ENCODE peak calls at places on chromosome 3, in eight cellular contexts. One of them, this sample, is unnamed.
A peak's percentile ranks its signal among the peaks of the same experiment; 100 is the strongest.

GRCh38 chr3:140180603-140181002 is 245.6 kb downstream of the CLSTN2 start:
- DNase-seq in anterior cingulate cortex: no peak
- DNase-seq in NCI-H1436: peak; percentile 63
- DNase-seq in T-helper 9 cell: no peak
- DNase-seq in COR-L47: peak; percentile 78
- DNase-seq in H7: no peak
- DNase-seq in nucleus accumbens: no peak
- DNase-seq in amniotic stem cell: no peak
- DNase-seq in this sample: no peak

GRCh38 chr3:44026224-44026865 is 215.3 kb upstream of the TOPAZ1 start:
- DNase-seq in anterior cingulate cortex: no peak
- DNase-seq in NCI-H1436: no peak
- DNase-seq in T-helper 9 cell: no peak
- DNase-seq in COR-L47: no peak
- DNase-seq in H7: no peak
- DNase-seq in nucleus accumbens: no peak
- DNase-seq in amniotic stem cell: no peak
- DNase-seq in this sample: no peak

GRCh38 chr3:13715961-13716360 is 163.9 kb downstream of the WNT7A start:
- DNase-seq in anterior cingulate cortex: no peak
- DNase-seq in NCI-H1436: no peak
- DNase-seq in T-helper 9 cell: no peak
- DNase-seq in COR-L47: no peak
- DNase-seq in H7: no peak
- DNase-seq in nucleus accumbens: no peak
- DNase-seq in amniotic stem cell: no peak
- DNase-seq in this sample: no peak

GRCh38 chr3:152241142-152242067 is 27.3 kb upstream of the MBNL1 start:
- DNase-seq in anterior cingulate cortex: no peak
- DNase-seq in NCI-H1436: no peak
- DNase-seq in T-helper 9 cell: no peak
- DNase-seq in COR-L47: no peak
- DNase-seq in H7: no peak
- DNase-seq in nucleus accumbens: no peak
- DNase-seq in amniotic stem cell: no peak
- DNase-seq in this sample: no peak

GRCh38 chr3:69174435-69174834 is 52.0 kb upstream of the LMOD3 start:
- DNase-seq in anterior cingulate cortex: no peak
- DNase-seq in NCI-H1436: no peak
- DNase-seq in T-helper 9 cell: no peak
- DNase-seq in COR-L47: no peak
- DNase-seq in H7: no peak
- DNase-seq in nucleus accumbens: no peak
- DNase-seq in amniotic stem cell: no peak
- DNase-seq in this sample: no peak

GRCh38 chr3:61855211-61855610 is 293.8 kb downstream of the PTPRG start:
- DNase-seq in anterior cingulate cortex: no peak
- DNase-seq in NCI-H1436: no peak
- DNase-seq in T-helper 9 cell: no peak
- DNase-seq in COR-L47: no peak
- DNase-seq in H7: no peak
- DNase-seq in nucleus accumbens: no peak
- DNase-seq in amniotic stem cell: no peak
- DNase-seq in this sample: no peak

GRCh38 chr3:100516843-100517242 is 24.4 kb downstream of the TMEM45A start:
- DNase-seq in anterior cingulate cortex: no peak
- DNase-seq in NCI-H1436: no peak
- DNase-seq in T-helper 9 cell: no peak
- DNase-seq in COR-L47: no peak
- DNase-seq in H7: no peak
- DNase-seq in nucleus accumbens: no peak
- DNase-seq in amniotic stem cell: no peak
- DNase-seq in this sample: no peak

GRCh38 chr3:51386852-51387229 is 1.8 kb downstream of the MANF start:
- DNase-seq in anterior cingulate cortex: no peak
- DNase-seq in NCI-H1436: no peak
- DNase-seq in T-helper 9 cell: no peak
- DNase-seq in COR-L47: no peak
- DNase-seq in H7: no peak
- DNase-seq in nucleus accumbens: no peak
- DNase-seq in amniotic stem cell: no peak
- DNase-seq in this sample: no peak

GRCh38 chr3:22156868-22157267 is 405.9 kb upstream of the ZNF385D start:
- DNase-seq in anterior cingulate cortex: no peak
- DNase-seq in NCI-H1436: no peak
- DNase-seq in T-helper 9 cell: no peak
- DNase-seq in COR-L47: no peak
- DNase-seq in H7: peak; percentile 2
- DNase-seq in nucleus accumbens: no peak
- DNase-seq in amniotic stem cell: no peak
- DNase-seq in this sample: no peak

GRCh38 chr3:87727783-87728182 is 331.0 kb downstream of the CGGBP1 start:
- DNase-seq in anterior cingulate cortex: no peak
- DNase-seq in NCI-H1436: no peak
- DNase-seq in T-helper 9 cell: no peak
- DNase-seq in COR-L47: no peak
- DNase-seq in H7: no peak
- DNase-seq in nucleus accumbens: no peak
- DNase-seq in amniotic stem cell: no peak
- DNase-seq in this sample: no peak

GRCh38 chr3:52323526-52324295 is 7.6 kb downstream of the DNAH1 start:
- DNase-seq in anterior cingulate cortex: no peak
- DNase-seq in NCI-H1436: no peak
- DNase-seq in T-helper 9 cell: no peak
- DNase-seq in COR-L47: no peak
- DNase-seq in H7: no peak
- DNase-seq in nucleus accumbens: no peak
- DNase-seq in amniotic stem cell: no peak
- DNase-seq in this sample: no peak

GRCh38 chr3:10788451-10788850 is 27.6 kb upstream of the SLC6A11 start:
- DNase-seq in anterior cingulate cortex: no peak
- DNase-seq in NCI-H1436: no peak
- DNase-seq in T-helper 9 cell: no peak
- DNase-seq in COR-L47: no peak
- DNase-seq in H7: no peak
- DNase-seq in nucleus accumbens: no peak
- DNase-seq in amniotic stem cell: no peak
- DNase-seq in this sample: no peak